ENCODE peak calls at places on chromosomes 5 and 9, in five cellular contexts. C is HEK293T, U is HepG2, H is SK-N-SH, V is GM12878. D is an unnamed sample.

GRCh38 chr9:107704791-107705190 is 215.2 kb upstream of the KLF4 start:
- DNase-seq in C (no peak), U (no peak), H (no peak), V (no peak), D (no peak)

GRCh38 chr5:74492230-74492629 is 148.3 kb downstream of the ENC1 start:
- DNase-seq in C (no peak), U (no peak), H (no peak), V (no peak), D (no peak)

GRCh38 chr9:136014147-136014927 is 53.2 kb upstream of the UBAC1 start:
- DNase-seq in C (no peak), U (no peak), H (peak; percentile 29), V (no peak), D (no peak)

GRCh38 chr5:54845567-54845941 is 139.8 kb downstream of the ESM1 start:
- DNase-seq in C (no peak), U (no peak), H (no peak), V (no peak), D (peak; percentile 20)

GRCh38 chr9:110748251-110748893 is 79.8 kb downstream of the MUSK start:
- DNase-seq in C (no peak), U (no peak), H (no peak), V (no peak), D (no peak)

GRCh38 chr5:42495908-42496307 is 72.7 kb downstream of the GHR start:
- DNase-seq in C (no peak), U (no peak), H (no peak), V (no peak), D (no peak)

GRCh38 chr5:66894480-66895240 is 298.5 kb downstream of the MAST4 start:
- DNase-seq in C (no peak), U (no peak), H (no peak), V (no peak), D (no peak)

GRCh38 chr5:6649186-6649585 is 15.9 kb downstream of the SRD5A1 start:
- DNase-seq in C (no peak), U (no peak), H (no peak), V (no peak), D (peak; percentile 49)

GRCh38 chr9:70564464-70565190 is 150.2 kb upstream of the KLF9 start:
- DNase-seq in C (no peak), U (no peak), H (no peak), V (no peak), D (no peak)

GRCh38 chr5:17620627-17621026 is 10.4 kb downstream of the TAF11L12 start:
- DNase-seq in C (peak; percentile 16), U (no peak), H (peak; percentile 27), V (no peak), D (peak; percentile 58)

GRCh38 chr9:121781143-121781542 is 129.7 kb downstream of the DAB2IP start:
- DNase-seq in C (no peak), U (no peak), H (no peak), V (no peak), D (no peak)

GRCh38 chr9:19788614-19789271 is at the start of gene SLC24A2:
- DNase-seq in C (peak; percentile 66), U (no peak), H (peak; percentile 79), V (no peak), D (no peak)

GRCh38 chr9:77475641-77476473 is 172.3 kb downstream of the GNA14 start:
- DNase-seq in C (no peak), U (no peak), H (no peak), V (no peak), D (no peak)

GRCh38 chr5:135051872-135052271 is 17.8 kb upstream of the PITX1 start:
- DNase-seq in C (no peak), U (no peak), H (no peak), V (no peak), D (peak; percentile 74)

GRCh38 chr9:8660383-8660782 is 860.8 kb upstream of the DMAC1 start:
- DNase-seq in C (no peak), U (no peak), H (no peak), V (no peak), D (no peak)

GRCh38 chr5:158511454-158511853 is 588.3 kb downstream of the EBF1 start:
- DNase-seq in C (no peak), U (no peak), H (no peak), V (no peak), D (no peak)

GRCh38 chr9:129665008-129665771 is at the start of gene PRRX2:
- DNase-seq in C (no peak), U (no peak), H (peak; percentile 92), V (no peak), D (peak; percentile 67)

GRCh38 chr5:177967221-177967887 is 28.7 kb downstream of the PROP1 start:
- DNase-seq in C (no peak), U (no peak), H (no peak), V (no peak), D (no peak)

GRCh38 chr5:127871448-127872153 is 168.4 kb downstream of the CCDC192 start:
- DNase-seq in C (no peak), U (no peak), H (no peak), V (no peak), D (no peak)

GRCh38 chr5:144390133-144390532 is 219.5 kb downstream of the KCTD16 start:
- DNase-seq in C (peak; percentile 8), U (peak; percentile 3), H (peak; percentile 10), V (no peak), D (no peak)

GRCh38 chr5:59021837-59022514 is 439.1 kb downstream of the RAB3C start:
- DNase-seq in C (peak; percentile 25), U (no peak), H (no peak), V (no peak), D (no peak)

GRCh38 chr9:101751895-101752294 is 13.4 kb upstream of the GRIN3A start:
- DNase-seq in C (no peak), U (no peak), H (no peak), V (no peak), D (no peak)

GRCh38 chr5:141326088-141326854 is 4.0 kb upstream of the PCDHGA1 start:
- DNase-seq in C (peak; percentile 39), U (peak; percentile 58), H (peak; percentile 74), V (no peak), D (peak; percentile 86)

GRCh38 chr5:85452322-85453025 is 1067.8 kb upstream of the EDIL3 start:
- DNase-seq in C (no peak), U (no peak), H (no peak), V (no peak), D (peak; percentile 27)

GRCh38 chr9:133048595-133048994 is 13.2 kb upstream of the CEL start:
- DNase-seq in C (no peak), U (no peak), H (peak; percentile 58), V (no peak), D (peak; percentile 51)

GRCh38 chr5:6193315-6193714 is 185.0 kb downstream of the MED10 start:
- DNase-seq in C (no peak), U (no peak), H (no peak), V (no peak), D (no peak)

GRCh38 chr9:108167136-108167900 is 677.7 kb upstream of the KLF4 start:
- DNase-seq in C (no peak), U (no peak), H (no peak), V (no peak), D (no peak)

GRCh38 chr5:43485406-43485805 is 1.7 kb upstream of the TMEM267 start:
- DNase-seq in C (no peak), U (peak; percentile 2), H (no peak), V (no peak), D (no peak)

GRCh38 chr9:27467486-27467885 is 56.6 kb upstream of the IFNK start:
- DNase-seq in C (no peak), U (no peak), H (no peak), V (no peak), D (no peak)
- TF ChIP-seq FOXM1 in C (no peak), U (no peak), H (no peak), V (no peak), D (no peak)

GRCh38 chr5:56825222-56825824 is 10.0 kb downstream of the MAP3K1 start:
- DNase-seq in C (no peak), U (no peak), H (no peak), V (no peak), D (no peak)

GRCh38 chr5:56833325-56833724 is 18.0 kb downstream of the MAP3K1 start:
- DNase-seq in C (no peak), U (no peak), H (no peak), V (no peak), D (no peak)

GRCh38 chr5:56827923-56828322 is 12.6 kb downstream of the MAP3K1 start:
- DNase-seq in C (no peak), U (no peak), H (no peak), V (no peak), D (peak; percentile 37)

GRCh38 chr5:56827043-56827442 is 11.7 kb downstream of the MAP3K1 start:
- DNase-seq in C (peak; percentile 49), U (peak; percentile 56), H (no peak), V (no peak), D (no peak)

GRCh38 chr5:56829137-56829536 is 13.8 kb downstream of the MAP3K1 start:
- DNase-seq in C (no peak), U (no peak), H (no peak), V (no peak), D (no peak)
- TF ChIP-seq FOXM1 in C (no peak), U (no peak), H (no peak), V (no peak), D (no peak)

DNA sequence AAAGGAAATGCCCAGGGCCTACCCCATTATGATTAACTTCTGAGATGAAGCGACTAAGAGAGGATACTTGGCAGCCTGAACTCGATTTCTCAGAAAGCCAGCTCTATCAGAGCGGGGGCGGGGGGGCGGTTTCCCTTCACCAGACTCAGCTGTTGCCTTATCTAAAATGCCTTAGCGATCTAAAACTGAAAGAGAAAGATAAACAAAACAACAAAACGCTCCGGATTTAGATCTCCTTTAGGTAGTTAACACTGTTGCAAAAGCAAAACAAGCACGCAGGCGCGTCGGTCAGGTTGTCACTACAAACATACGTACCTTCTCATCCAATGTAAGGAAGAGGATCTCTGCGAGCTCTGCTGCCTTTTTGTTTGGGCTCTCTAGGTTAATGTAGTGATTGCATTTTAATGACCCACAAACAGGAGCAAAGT is 1.1 kb downstream of the EPB41L4A start:
- DNase-seq in C (peak; percentile 10), U (no peak), H (peak; percentile 28), V (peak; percentile 11), D (peak; percentile 28)
- TF ChIP-seq FOXM1 in C (no peak), U (no peak), H (no peak), V (no peak), D (no peak)

DNA sequence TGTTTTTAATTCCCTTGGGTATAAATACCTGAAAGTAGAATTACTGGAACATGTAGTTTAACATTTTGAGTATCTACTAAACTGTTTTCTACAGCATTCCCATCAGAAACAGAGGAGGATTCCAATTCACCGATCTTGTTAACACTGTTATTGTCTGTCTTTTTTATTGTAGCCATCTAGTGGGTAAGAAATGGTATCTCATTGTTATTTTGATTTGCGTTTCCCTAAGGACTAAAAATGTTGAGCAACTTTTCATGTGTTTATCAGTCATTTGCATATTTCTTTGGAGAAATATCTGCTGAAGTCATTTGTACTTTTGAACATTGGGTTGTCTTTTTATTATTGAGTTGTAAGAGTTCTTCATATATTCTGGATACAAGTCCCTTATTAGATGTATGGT is 135.2 kb upstream of the NFIL3 start:
- DNase-seq in C (no peak), U (no peak), H (no peak), V (no peak), D (no peak)
- TF ChIP-seq FOXM1 in C (no peak), U (no peak), H (no peak), V (no peak), D (no peak)

GRCh38 chr9:469672-470040 is 255.0 kb downstream of the DOCK8 start:
- DNase-seq in C (no peak), U (no peak), H (no peak), V (no peak), D (no peak)
- TF ChIP-seq FOXM1 in C (no peak), U (no peak), H (no peak), V (no peak), D (no peak)

GRCh38 chr9:96495341-96495740 is 45.4 kb downstream of the HABP4 start:
- DNase-seq in C (no peak), U (no peak), H (no peak), V (no peak), D (no peak)
- TF ChIP-seq FOXM1 in C (no peak), U (no peak), H (no peak), V (no peak), D (no peak)

D was measured in K562.